ENCODE peak calls at places on chromosomes 12 and 14, in seven cellular contexts. R is neural crest cell, W is thoracic aorta, N is bronchial epithelial cell, H is GM10248, F is upper lobe of left lung, S is choroid plexus epithelial cell. P is an unnamed sample.

GRCh38 chr12:113933201-113933786 is 32.8 kb downstream of the RBM19 start:
- DNase-seq in N (no peak), S (peak; percentile 96), F (no peak), R (peak; percentile 21), H (no peak), W (no peak), P (no peak)

GRCh38 chr12:98863167-98863566 is 218.1 kb downstream of the APAF1 start:
- DNase-seq in F (no peak), S (no peak), H (no peak), W (no peak), N (no peak), R (no peak), P (no peak)

GRCh38 chr14:60350366-60350720 is 101.3 kb downstream of the PPM1A start:
- DNase-seq in S (peak; percentile 2), F (no peak), H (no peak), N (no peak), R (no peak), W (no peak), P (no peak)

GRCh38 chr12:16385779-16386646 is 38.6 kb downstream of the MGST1 start:
- DNase-seq in H (peak; percentile 28), S (peak; percentile 77), W (no peak), N (peak; percentile 64), F (peak; percentile 36), R (no peak), P (peak; percentile 34)

GRCh38 chr14:93239869-93240677 is 33.0 kb downstream of the UBR7 start:
- DNase-seq in N (peak; percentile 79), R (no peak), F (no peak), W (no peak), H (no peak), S (peak; percentile 80), P (peak; percentile 60)

GRCh38 chr12:16526693-16527092 is 79.3 kb downstream of the LMO3 start:
- DNase-seq in W (no peak), N (peak; percentile 83), H (no peak), R (no peak), F (no peak), S (peak; percentile 72), P (peak; percentile 62)

GRCh38 chr14:82060219-82060618 is 526.6 kb upstream of the SEL1L start:
- DNase-seq in F (no peak), N (no peak), S (no peak), W (no peak), H (no peak), R (no peak), P (no peak)

GRCh38 chr12:46268349-46268616 is 560 bp downstream of the SLC38A1 start:
- DNase-seq in N (no peak), F (no peak), S (peak; percentile 27), R (no peak), W (no peak), H (no peak), P (no peak)

GRCh38 chr12:19885987-19886804 is 446.9 kb downstream of the AEBP2 start:
- DNase-seq in H (no peak), R (no peak), N (no peak), W (no peak), S (no peak), F (no peak), P (no peak)

GRCh38 chr14:33062476-33062875 is 123.8 kb downstream of the NPAS3 start:
- DNase-seq in H (no peak), R (no peak), F (no peak), N (no peak), S (no peak), W (no peak), P (no peak)

GRCh38 chr12:48681416-48681737 is 661 bp downstream of the KANSL2 start:
- DNase-seq in N (no peak), F (no peak), S (peak; percentile 26), R (no peak), W (no peak), H (peak; percentile 25), P (no peak)

GRCh38 chr12:53074290-53074998 is 4.7 kb downstream of the SPRYD3 start:
- DNase-seq in H (no peak), N (no peak), S (no peak), W (no peak), R (no peak), F (no peak), P (no peak)

GRCh38 chr12:53069621-53070410 is 9.4 kb downstream of the SPRYD3 start:
- DNase-seq in W (no peak), H (no peak), N (no peak), S (peak; percentile 12), F (no peak), R (no peak), P (no peak)

GRCh38 chr12:53070901-53071492 is 8.2 kb downstream of the SPRYD3 start:
- DNase-seq in N (no peak), F (no peak), H (no peak), W (no peak), R (no peak), S (peak; percentile 20), P (no peak)

GRCh38 chr12:53073881-53074280 is 5.3 kb downstream of the SPRYD3 start:
- DNase-seq in W (no peak), N (no peak), F (no peak), R (no peak), H (no peak), S (peak; percentile 36), P (no peak)

DNA sequence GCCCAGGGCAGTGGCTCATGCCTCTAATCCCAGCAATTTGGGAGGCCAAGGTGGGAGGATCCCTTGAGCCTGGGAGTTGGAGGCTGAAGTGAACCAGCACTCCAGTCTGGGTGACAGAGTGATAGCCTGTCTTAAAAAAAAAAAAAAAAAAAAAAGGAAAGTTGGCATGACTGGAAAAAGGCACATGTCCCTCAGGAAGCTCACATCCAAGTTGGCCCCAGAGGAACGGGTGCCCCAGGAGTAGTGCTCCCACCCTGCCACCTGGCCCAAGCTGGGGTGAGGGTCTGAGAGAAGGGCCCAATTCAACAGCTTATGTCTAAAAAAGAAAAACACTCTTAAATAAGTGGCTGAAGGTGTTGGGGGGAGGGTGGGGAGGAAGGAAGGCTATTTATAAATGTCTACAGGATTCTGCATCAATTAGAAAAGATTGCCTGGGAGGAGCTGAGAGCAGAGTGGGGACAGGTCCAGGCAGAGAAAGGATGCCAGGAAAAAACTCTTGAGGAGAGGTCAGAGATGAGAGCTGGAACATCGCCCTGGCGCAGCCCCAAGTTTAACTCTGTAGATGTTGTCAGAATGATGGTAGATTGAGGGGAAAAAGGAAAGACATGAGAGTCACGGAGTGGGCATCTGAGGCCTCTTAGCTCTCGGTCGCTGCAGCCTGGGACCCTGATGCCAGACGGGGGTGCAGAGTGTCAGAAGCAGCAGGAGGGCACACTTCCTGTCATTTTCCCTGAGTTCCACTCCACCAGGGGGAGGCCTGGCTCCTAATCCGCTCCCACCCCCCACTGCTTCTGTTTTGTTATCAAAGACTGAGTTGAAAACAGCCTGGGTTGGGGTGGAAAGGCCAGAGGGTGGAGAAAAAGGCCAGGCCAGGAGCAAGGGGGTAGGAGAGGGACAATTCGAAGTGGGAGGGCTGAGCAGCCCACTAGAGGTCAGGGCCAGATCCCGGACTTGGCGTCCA is 7.3 kb downstream of the SPRYD3 start:
- DNase-seq in N (no peak), S (peak; percentile 69), W (no peak), F (no peak), H (no peak), R (no peak), P (no peak)
- TF ChIP-seq CTCF in N (peak; percentile 14), S (peak; percentile 52), W (no peak), F (no peak), H (no peak), R (no peak), P (no peak)

GRCh38 chr12:124375141-124375788 is 80.4 kb downstream of the RFLNA start:
- DNase-seq in H (no peak), F (no peak), R (no peak), N (no peak), W (no peak), S (no peak), P (no peak)
- TF ChIP-seq CTCF in H (no peak), F (no peak), R (no peak), N (no peak), W (no peak), S (peak; percentile 32), P (peak; percentile 23)

DNA sequence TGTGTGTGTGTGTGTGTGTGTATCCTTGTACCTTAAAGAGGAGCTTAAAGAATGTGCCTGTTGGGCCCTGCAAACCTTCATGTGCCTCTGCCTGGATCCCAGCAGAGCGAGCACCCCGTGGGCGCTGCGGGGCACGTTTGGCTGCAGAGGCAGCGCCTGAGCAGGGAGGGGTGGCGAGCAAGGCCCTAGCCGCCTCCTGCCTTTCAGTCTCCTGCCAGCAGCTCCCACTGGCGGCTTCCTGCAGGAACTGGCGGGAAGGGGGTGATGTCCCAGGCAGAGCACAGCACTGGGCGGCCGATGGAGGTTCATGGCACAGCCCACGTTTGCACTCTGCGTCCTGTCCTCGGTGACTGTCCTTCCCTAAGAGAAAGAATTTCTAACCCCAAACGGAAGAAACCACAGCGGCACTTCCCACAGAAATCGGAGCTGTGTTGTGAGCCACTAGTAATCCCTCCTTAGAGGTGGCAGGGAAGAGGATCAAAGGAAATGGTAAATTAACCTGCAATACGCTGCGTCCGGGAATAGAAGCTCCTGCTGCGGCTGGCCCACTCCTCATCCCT is 19.8 kb downstream of the ZBTB42 start:
- DNase-seq in F (peak; percentile 77), N (peak; percentile 50), H (no peak), R (peak; percentile 57), W (no peak), S (peak; percentile 83), P (peak; percentile 37)
- TF ChIP-seq CTCF in F (peak; percentile 53), N (peak; percentile 82), H (no peak), R (peak; percentile 50), W (peak; percentile 33), S (peak; percentile 79), P (peak; percentile 17)

GRCh38 chr14:102498005-102498677 is 11.4 kb downstream of the ANKRD9 start:
- DNase-seq in S (no peak), H (no peak), W (no peak), N (no peak), R (no peak), F (no peak), P (no peak)
- TF ChIP-seq CTCF in S (peak; percentile 52), H (peak; percentile 13), W (no peak), N (peak; percentile 18), R (peak; percentile 38), F (no peak), P (no peak)

GRCh38 chr14:77406086-77406485 is 17.2 kb downstream of the NOXRED1 start:
- DNase-seq in N (no peak), R (no peak), S (peak; percentile 10), W (no peak), F (no peak), H (no peak), P (no peak)

GRCh38 chr14:77406718-77407117 is 16.6 kb downstream of the NOXRED1 start:
- DNase-seq in N (no peak), S (no peak), H (no peak), W (no peak), F (no peak), R (no peak), P (no peak)

GRCh38 chr14:77403798-77404197 is 19.5 kb downstream of the NOXRED1 start:
- DNase-seq in S (no peak), F (no peak), W (no peak), H (no peak), R (no peak), N (no peak), P (no peak)

GRCh38 chr14:77407158-77407557 is 16.2 kb downstream of the NOXRED1 start:
- DNase-seq in R (no peak), H (no peak), N (no peak), W (no peak), F (no peak), S (peak; percentile 18), P (no peak)

DNA sequence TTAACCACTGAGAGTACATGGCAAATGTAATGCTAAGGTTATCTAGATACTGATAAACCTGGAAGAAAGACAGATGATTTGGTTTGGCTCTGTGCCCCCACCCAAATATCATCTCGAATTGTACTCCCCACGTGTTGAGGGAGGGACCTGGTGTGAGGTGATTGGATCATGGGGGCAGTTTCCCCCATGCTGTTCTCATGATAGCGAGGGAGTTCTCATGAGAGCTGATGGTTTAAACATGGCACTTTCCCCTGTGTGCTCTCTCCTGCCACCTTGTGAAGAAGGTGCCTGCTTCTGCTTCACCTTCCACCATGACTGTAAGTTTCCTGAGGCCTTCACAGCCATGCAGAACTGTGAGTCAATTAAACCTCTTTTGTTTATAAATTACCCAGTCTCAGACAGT is 14.2 kb downstream of the NOXRED1 start:
- DNase-seq in H (no peak), N (peak; percentile 35), W (no peak), R (no peak), F (no peak), S (peak; percentile 52), P (peak; percentile 30)
- TF ChIP-seq CTCF in H (peak; percentile 25), N (peak; percentile 44), W (no peak), R (peak; percentile 45), F (no peak), S (peak; percentile 60), P (no peak)